ENCODE peak calls at places on chromosomes 12 and 14, in four cellular contexts. G is CD8-positive, alpha-beta T cell; P is uterus; C is WTC11. R is an unnamed sample.

GRCh38 chr12:107236824-107237467 is 143.6 kb upstream of the CRY1 start:
- DNase-seq in P (no peak), C (no peak), G (no peak), R (no peak)

GRCh38 chr12:130484221-130484620 is 146.5 kb downstream of the PIWIL1 start:
- DNase-seq in P (no peak), G (no peak), C (no peak), R (no peak)

GRCh38 chr14:50067723-50068495 is 48.5 kb downstream of the VCPKMT start:
- DNase-seq in P (no peak), G (no peak), C (no peak), R (no peak)

GRCh38 chr12:53118771-53119300 is 15.6 kb downstream of the SOAT2 start:
- DNase-seq in G (no peak), C (no peak), P (no peak), R (no peak)

GRCh38 chr12:42023733-42024494 is 120.8 kb downstream of the GXYLT1 start:
- DNase-seq in P (peak; percentile 47), G (peak; percentile 55), C (peak; percentile 83), R (peak; percentile 82)

GRCh38 chr14:97602438-97603117 is 805.4 kb downstream of the VRK1 start:
- DNase-seq in C (no peak), G (peak; percentile 63), P (no peak), R (no peak)

GRCh38 chr14:102540310-102541028 is 30.9 kb upstream of the ANKRD9 start:
- DNase-seq in G (no peak), C (no peak), P (no peak), R (no peak)

GRCh38 chr14:100895411-100895810 is 8.1 kb downstream of the RTL1 start:
- DNase-seq in C (no peak), G (no peak), P (no peak), R (no peak)

GRCh38 chr14:37585971-37586759 is 8.9 kb downstream of the FOXA1 start:
- DNase-seq in P (no peak), C (no peak), G (no peak), R (no peak)

GRCh38 chr12:132686831-132687210 is 321 bp downstream of the POLE start:
- DNase-seq in G (no peak), C (peak; percentile 50), P (no peak), R (no peak)

GRCh38 chr14:65927871-65928270 is 515.3 kb downstream of the FUT8 start:
- DNase-seq in P (no peak), C (peak; percentile 24), G (peak; percentile 64), R (peak; percentile 28)

GRCh38 chr12:91890742-91891141 is 254.9 kb downstream of the BTG1 start:
- DNase-seq in P (no peak), C (no peak), G (no peak), R (no peak)

GRCh38 chr14:73170686-73171085 is 34.4 kb downstream of the PSEN1 start:
- DNase-seq in P (no peak), C (no peak), G (no peak), R (no peak)

GRCh38 chr12:77402726-77403125 is 337.4 kb upstream of the E2F7 start:
- DNase-seq in P (no peak), G (no peak), C (no peak), R (no peak)

GRCh38 chr12:101021442-101021841 is 188.6 kb downstream of the SLC5A8 start:
- DNase-seq in G (no peak), C (no peak), P (no peak), R (no peak)

GRCh38 chr12:64946132-64946829 is 121.8 kb downstream of the TBC1D30 start:
- DNase-seq in G (no peak), P (peak; percentile 21), C (no peak), R (no peak)

GRCh38 chr14:93330609-93331000 is 2.2 kb downstream of the BTBD7 start:
- DNase-seq in C (no peak), P (no peak), G (no peak), R (no peak)

GRCh38 chr14:41096131-41096530 is 510.5 kb upstream of the LRFN5 start:
- DNase-seq in P (no peak), G (no peak), C (no peak), R (no peak)
- TF ChIP-seq CTCF in P (no peak), G (no peak), C (no peak), R (no peak)

DNA sequence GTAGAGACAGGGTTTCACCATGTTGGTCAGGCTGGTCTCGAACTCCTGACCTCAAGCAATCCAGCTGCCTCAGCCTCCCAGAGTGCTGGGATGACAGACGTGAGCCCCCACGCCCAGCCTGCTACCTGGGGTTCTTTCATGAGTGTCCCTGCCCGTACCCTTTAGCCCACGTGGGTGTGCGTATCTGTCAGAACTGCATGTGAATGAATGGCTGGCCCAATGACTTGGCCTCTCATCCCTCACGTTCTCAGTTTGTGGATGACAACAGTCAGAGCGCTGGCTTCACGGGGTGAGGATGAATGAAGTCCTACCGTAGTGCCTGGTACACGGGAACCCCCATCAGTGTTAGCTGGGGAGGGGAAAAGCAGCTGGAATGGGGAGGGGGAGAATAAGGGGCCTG is 16.1 kb upstream of the ZDHHC22 start:
- DNase-seq in G (no peak), P (no peak), C (no peak), R (no peak)
- TF ChIP-seq CTCF in G (no peak), P (no peak), C (no peak), R (no peak)

DNA sequence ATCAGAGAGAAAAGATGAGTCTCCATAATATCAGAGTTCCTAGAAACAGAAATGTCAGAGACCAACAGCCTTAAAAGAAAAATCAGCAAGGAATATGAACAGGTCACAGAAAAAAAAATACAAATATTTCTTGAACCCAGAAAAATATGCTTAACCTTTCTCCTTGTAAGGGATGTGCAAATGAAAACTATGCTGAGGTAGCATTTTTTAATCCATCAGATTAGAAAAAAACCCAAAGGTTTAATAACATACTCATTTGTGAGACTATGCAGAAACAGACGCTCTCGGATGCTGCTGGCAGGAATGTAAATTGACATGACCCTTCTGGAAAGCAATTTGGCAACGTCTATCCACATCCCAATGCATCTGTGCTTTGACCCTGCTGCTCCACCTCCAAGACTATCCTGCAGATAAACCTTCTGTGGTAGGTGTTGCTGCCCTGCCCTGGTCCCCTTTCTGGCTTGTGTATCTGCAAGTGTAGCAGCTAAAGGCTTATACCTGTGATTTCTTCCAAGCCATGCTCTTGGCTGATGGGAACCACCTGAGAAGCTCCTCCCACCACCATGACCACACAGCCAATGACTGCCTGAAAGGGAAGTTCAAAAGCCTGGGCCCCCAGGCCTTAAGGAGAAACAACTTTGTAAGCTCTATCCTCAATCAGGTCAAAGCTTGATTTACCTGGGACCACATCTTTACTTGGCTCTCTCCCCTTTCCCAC is 49.4 kb downstream of the LTBP2 start:
- DNase-seq in G (no peak), C (no peak), P (no peak), R (no peak)
- TF ChIP-seq CTCF in G (no peak), C (no peak), P (no peak), R (no peak)

GRCh38 chr12:115433014-115433634 is 749.1 kb upstream of the TBX3 start:
- DNase-seq in P (no peak), G (no peak), C (no peak), R (no peak)
- TF ChIP-seq CTCF in P (no peak), G (no peak), C (no peak), R (no peak)

DNA sequence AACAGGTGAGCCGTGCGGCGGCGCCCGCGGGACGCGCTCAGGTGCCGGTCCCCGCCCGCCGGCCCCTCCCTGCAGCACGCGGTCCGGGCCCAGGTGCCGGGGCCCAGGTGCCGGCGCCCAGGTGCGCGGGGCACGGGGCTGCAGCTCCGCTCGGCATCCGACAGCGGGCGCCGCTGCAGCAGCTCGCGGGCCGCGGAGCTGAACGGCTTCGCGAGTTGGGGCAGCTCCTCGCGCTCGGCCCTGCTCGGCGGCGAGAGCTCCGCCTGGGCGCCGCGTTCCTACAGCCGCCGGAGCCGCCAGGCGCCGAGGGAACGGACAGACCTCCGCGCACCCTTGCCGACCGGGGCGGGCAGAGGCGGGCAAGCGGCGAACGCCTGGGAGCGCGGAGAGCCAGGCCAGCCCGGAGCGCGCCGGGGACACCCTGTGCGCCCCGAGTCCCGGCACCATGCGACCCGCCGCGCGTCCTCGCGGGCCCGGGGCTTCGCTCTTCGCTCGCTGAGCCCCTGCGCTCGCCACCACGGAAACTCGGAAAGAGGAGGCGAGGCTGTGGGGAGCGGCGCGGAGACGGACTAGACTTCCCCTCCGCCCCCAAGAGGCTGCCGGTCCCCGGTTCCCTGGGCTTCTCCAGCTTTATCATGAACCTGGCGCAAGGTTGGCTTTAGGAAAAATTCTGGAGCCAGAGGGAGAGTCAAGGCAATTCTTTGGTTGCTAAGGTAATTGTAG is at the start of gene RGS6:
- DNase-seq in P (no peak), C (peak; percentile 82), G (no peak), R (peak; percentile 71)
- TF ChIP-seq CTCF in P (no peak), C (no peak), G (no peak), R (peak; percentile 51)

GRCh38 chr14:56555921-56556570 is 23.6 kb upstream of the TMEM260 start:
- DNase-seq in P (no peak), C (no peak), G (no peak), R (no peak)
- TF ChIP-seq CTCF in P (peak; percentile 29), C (no peak), G (peak; percentile 25), R (peak; percentile 70)

DNA sequence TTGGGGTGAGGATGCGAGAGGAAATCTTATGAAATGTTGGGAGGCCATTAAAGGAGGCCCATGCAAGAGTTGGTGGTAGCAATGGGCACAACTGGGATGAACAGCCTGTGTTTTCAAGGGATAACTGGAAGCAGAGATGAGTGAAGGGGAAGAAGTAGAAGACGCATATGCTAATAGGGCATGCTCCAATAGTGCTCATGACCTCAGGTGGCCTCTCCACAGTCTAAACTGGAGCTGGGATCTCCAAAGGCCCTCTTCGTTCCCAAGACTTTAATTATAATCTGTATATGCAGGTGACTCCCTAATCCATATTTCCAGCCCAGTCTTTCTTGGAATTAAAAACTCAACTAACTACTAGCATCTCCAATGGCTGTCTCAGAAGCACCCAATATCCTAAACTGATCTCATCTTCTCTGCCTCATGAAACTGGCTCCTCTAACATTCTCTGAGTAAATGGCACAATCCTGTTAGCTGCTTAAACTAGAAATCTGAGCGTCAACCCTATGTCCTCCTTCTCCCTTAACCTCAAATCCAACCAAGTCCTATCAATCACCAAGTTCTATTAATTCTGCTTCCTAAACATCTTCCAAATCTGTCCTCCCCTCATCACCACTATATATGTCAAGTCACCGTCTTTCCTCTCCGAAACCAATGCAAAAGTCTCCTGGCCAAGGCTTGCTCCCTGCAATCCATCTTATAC is 2.8 kb upstream of the AJUBA start:
- DNase-seq in G (no peak), C (no peak), P (no peak), R (no peak)
- TF ChIP-seq CTCF in G (no peak), C (no peak), P (no peak), R (no peak)

GRCh38 chr14:63224196-63224595 is 20.0 kb downstream of the RHOJ start:
- DNase-seq in C (no peak), G (no peak), P (no peak), R (no peak)
- TF ChIP-seq CTCF in C (no peak), G (no peak), P (no peak), R (no peak)

GRCh38 chr14:20606902-20607242 is 15.7 kb upstream of the RNASE12 start:
- DNase-seq in P (no peak), G (no peak), C (no peak), R (no peak)

GRCh38 chr14:20604291-20604690 is 13.1 kb upstream of the RNASE12 start:
- DNase-seq in C (no peak), P (no peak), G (no peak), R (no peak)

GRCh38 chr14:20607617-20608016 is 16.4 kb upstream of the RNASE12 start:
- DNase-seq in C (no peak), P (no peak), G (no peak), R (no peak)

GRCh38 chr14:20608383-20609095 is 17.4 kb upstream of the RNASE12 start:
- DNase-seq in P (no peak), C (no peak), G (no peak), R (no peak)

GRCh38 chr14:20606190-20606901 is 15.2 kb upstream of the RNASE12 start:
- DNase-seq in P (no peak), G (no peak), C (peak; percentile 67), R (no peak)
- TF ChIP-seq CTCF in P (no peak), G (no peak), C (no peak), R (peak; percentile 68)